ENCODE peak calls at places on chromosomes 12 and 14, in nine cellular contexts. H, S, E, R, M, K, X, P and I are unnamed samples.

GRCh38 chr14:102908766-102909455 is 13.6 kb upstream of the AMN start:
- DNase-seq in H (no peak), S (no peak), E (no peak), R (no peak), M (no peak), K (no peak), X (no peak), P (no peak), I (no peak)

GRCh38 chr12:108377260-108377659 is 38.1 kb upstream of the CMKLR1 start:
- DNase-seq in H (no peak), S (no peak), E (no peak), R (no peak), M (no peak), K (no peak), X (no peak), P (no peak), I (no peak)

GRCh38 chr12:80712866-80713265 is 3.8 kb upstream of the MYF5 start:
- DNase-seq in H (no peak), S (no peak), E (no peak), R (no peak), M (no peak), K (no peak), X (no peak), P (no peak), I (no peak)

GRCh38 chr14:68911594-68912227 is 67.4 kb downstream of the ACTN1 start:
- DNase-seq in H (peak; percentile 44), S (peak; percentile 49), E (peak; percentile 82), R (peak; percentile 71), M (peak; percentile 73), K (peak; percentile 85), X (peak; percentile 86), P (peak; percentile 81), I (peak; percentile 54)

GRCh38 chr14:23457587-23458445 is 11.7 kb upstream of the NGDN start:
- DNase-seq in H (no peak), S (no peak), E (no peak), R (no peak), M (no peak), K (no peak), X (no peak), P (no peak), I (no peak)

GRCh38 chr12:131818821-131819585 is 9.2 kb upstream of the MMP17 start:
- DNase-seq in H (no peak), S (no peak), E (no peak), R (no peak), M (no peak), K (no peak), X (no peak), P (no peak), I (no peak)

GRCh38 chr14:62118461-62118860 is 356.2 kb downstream of the SNAPC1 start:
- DNase-seq in H (no peak), S (no peak), E (peak; percentile 55), R (no peak), M (no peak), K (no peak), X (no peak), P (no peak), I (no peak)

GRCh38 chr12:53699673-53700015 is 23.8 kb upstream of the ATP5MC2 start:
- DNase-seq in H (no peak), S (no peak), E (no peak), R (no peak), M (no peak), K (no peak), X (no peak), P (no peak), I (no peak)

GRCh38 chr12:58247633-58248032 is 306.3 kb downstream of the ATP23 start:
- DNase-seq in H (no peak), S (no peak), E (no peak), R (peak; percentile 18), M (peak; percentile 82), K (no peak), X (no peak), P (no peak), I (no peak)

GRCh38 chr14:27384124-27384523 is 786.3 kb upstream of the NOVA1 start:
- DNase-seq in H (no peak), S (no peak), E (no peak), R (no peak), M (no peak), K (no peak), X (no peak), P (no peak), I (no peak)

GRCh38 chr14:89428556-89429196 is 11.6 kb upstream of the FOXN3 start:
- DNase-seq in H (peak; percentile 58), S (no peak), E (no peak), R (peak; percentile 92), M (peak; percentile 65), K (no peak), X (peak; percentile 45), P (peak; percentile 31), I (no peak)

GRCh38 chr12:9378430-9378835 is 170.2 kb upstream of the PZP start:
- DNase-seq in H (no peak), S (no peak), E (no peak), R (peak; percentile 30), M (peak; percentile 37), K (no peak), X (peak; percentile 45), P (no peak), I (no peak)

GRCh38 chr12:52975820-52976573 is 27.1 kb downstream of the KRT18 start:
- DNase-seq in H (peak; percentile 30), S (no peak), E (no peak), R (peak; percentile 52), M (peak; percentile 18), K (no peak), X (peak; percentile 90), P (peak; percentile 22), I (peak; percentile 68)

GRCh38 chr12:66165141-66165540 is 4.7 kb downstream of the TMBIM4 start:
- DNase-seq in H (no peak), S (no peak), E (no peak), R (no peak), M (no peak), K (no peak), X (no peak), P (no peak), I (no peak)

GRCh38 chr14:22699801-22700564 is 55.8 kb upstream of the OR6J1 start:
- DNase-seq in H (no peak), S (no peak), E (no peak), R (no peak), M (no peak), K (no peak), X (peak; percentile 63), P (no peak), I (peak; percentile 22)

GRCh38 chr12:28872654-28873268 is 276.3 kb upstream of the FAR2 start:
- DNase-seq in H (peak; percentile 21), S (no peak), E (peak; percentile 55), R (peak; percentile 37), M (peak; percentile 72), K (peak; percentile 32), X (peak; percentile 19), P (peak; percentile 70), I (peak; percentile 46)

GRCh38 chr12:69348162-69348938 is at the start of gene LYZ:
- DNase-seq in H (no peak), S (no peak), E (no peak), R (no peak), M (no peak), K (no peak), X (no peak), P (no peak), I (no peak)

GRCh38 chr12:7859552-7859951 is 13.2 kb downstream of the SLC2A14 start:
- DNase-seq in H (no peak), S (no peak), E (no peak), R (no peak), M (no peak), K (no peak), X (no peak), P (no peak), I (peak; percentile 79)

GRCh38 chr12:68450947-68451260 is 118.7 kb upstream of the MDM1 start:
- DNase-seq in H (no peak), S (no peak), E (no peak), R (no peak), M (no peak), K (peak; percentile 35), X (no peak), P (no peak), I (no peak)

GRCh38 chr12:2860170-2860569 is 3.3 kb upstream of the TEX52 start:
- DNase-seq in H (no peak), S (no peak), E (no peak), R (no peak), M (no peak), K (no peak), X (no peak), P (no peak), I (no peak)

GRCh38 chr12:58433969-58434368 is 486.3 kb downstream of the LRIG3 start:
- DNase-seq in H (no peak), S (no peak), E (no peak), R (no peak), M (no peak), K (no peak), X (no peak), P (peak; percentile 62), I (peak; percentile 68)

GRCh38 chr14:61703342-61704129 is 8.2 kb downstream of the HIF1A start:
- DNase-seq in H (no peak), S (no peak), E (peak; percentile 33), R (no peak), M (no peak), K (no peak), X (no peak), P (no peak), I (no peak)

GRCh38 chr14:36207500-36207899 is 31.0 kb upstream of the PTCSC3 start:
- DNase-seq in H (no peak), S (no peak), E (no peak), R (peak; percentile 57), M (no peak), K (no peak), X (no peak), P (peak; percentile 2), I (no peak)

GRCh38 chr14:73833530-73834257 is 17.9 kb upstream of the PTGR2 start:
- DNase-seq in H (no peak), S (no peak), E (no peak), R (no peak), M (no peak), K (no peak), X (peak; percentile 55), P (peak; percentile 76), I (no peak)

GRCh38 chr14:58151701-58152568 is at the start of gene ARMH4:
- DNase-seq in H (peak; percentile 76), S (peak; percentile 23), E (peak; percentile 80), R (peak; percentile 97), M (peak; percentile 92), K (peak; percentile 67), X (peak; percentile 88), P (peak; percentile 76), I (peak; percentile 57)

GRCh38 chr12:3869860-3870259 is 3.3 kb downstream of the PARP11 start:
- DNase-seq in H (no peak), S (peak; percentile 2), E (peak; percentile 35), R (no peak), M (no peak), K (peak; percentile 32), X (no peak), P (no peak), I (no peak)

GRCh38 chr12:89126712-89127111 is 225.6 kb downstream of the DUSP6 start:
- DNase-seq in H (no peak), S (no peak), E (no peak), R (no peak), M (no peak), K (no peak), X (no peak), P (peak; percentile 56), I (no peak)

GRCh38 chr12:108129017-108129812 is at the start of gene WSCD2:
- DNase-seq in H (peak; percentile 58), S (no peak), E (peak; percentile 15), R (no peak), M (peak; percentile 87), K (peak; percentile 6), X (peak; percentile 90), P (no peak), I (no peak)

GRCh38 chr14:75607044-75607443 is 28.6 kb downstream of the FLVCR2 start:
- DNase-seq in H (no peak), S (no peak), E (no peak), R (no peak), M (no peak), K (no peak), X (no peak), P (no peak), I (no peak)

GRCh38 chr12:107894589-107894988 is 120.1 kb downstream of the ASCL4 start:
- DNase-seq in H (no peak), S (no peak), E (no peak), R (no peak), M (no peak), K (no peak), X (no peak), P (no peak), I (no peak)

GRCh38 chr12:63070709-63071108 is 80.3 kb downstream of the AVPR1A start:
- DNase-seq in H (no peak), S (no peak), E (no peak), R (no peak), M (peak; percentile 10), K (no peak), X (no peak), P (no peak), I (peak; percentile 10)